ENCODE peak calls at places on chromosomes 2 and 18, in nine cellular contexts. S is mammary epithelial cell; V is PC-3; Y is psoas muscle; D is ovary; C is aorta; G is CD4-positive, alpha-beta T cell; I is stomach; Z is CD8-positive, alpha-beta T cell. U is an unnamed sample.

GRCh38 chr2:173524257-173524951 is 169.7 kb downstream of the CDCA7 start:
- DNase-seq in S (no peak), V (no peak), Y (no peak), D (no peak), C (peak), G (no peak), I (no peak), Z (no peak), U (no peak)

GRCh38 chr2:7392076-7392787 is 475.0 kb downstream of the RNF144A start:
- DNase-seq in S (peak), V (peak), Y (peak), D (no peak), C (no peak), G (no peak), I (no peak), Z (no peak), U (no peak)

GRCh38 chr2:237935740-237936452 is 30.9 kb upstream of the UBE2F start:
- DNase-seq in S (peak), V (peak), Y (no peak), D (no peak), C (no peak), G (no peak), I (no peak), Z (no peak), U (peak)

GRCh38 chr2:6780765-6781274 is 84.9 kb downstream of the CMPK2 start:
- DNase-seq in S (no peak), V (peak), Y (peak), D (peak), C (peak), G (no peak), I (peak), Z (no peak), U (no peak)

GRCh38 chr18:4074647-4075046 is 380.5 kb downstream of the DLGAP1 start:
- DNase-seq in S (peak), V (no peak), Y (no peak), D (no peak), C (no peak), G (no peak), I (no peak), Z (no peak), U (peak)

GRCh38 chr2:236938126-236938525 is 147.6 kb upstream of the COPS8 start:
- DNase-seq in S (no peak), V (no peak), Y (peak), D (no peak), C (no peak), G (no peak), I (no peak), Z (no peak), U (no peak)

GRCh38 chr18:3368193-3368592 is 81.8 kb upstream of the TGIF1 start:
- DNase-seq in S (peak), V (peak), Y (no peak), D (no peak), C (no peak), G (no peak), I (no peak), Z (no peak), U (no peak)

GRCh38 chr2:118473241-118473640 is 374.2 kb downstream of the EN1 start:
- DNase-seq in S (no peak), V (no peak), Y (no peak), D (no peak), C (no peak), G (no peak), I (no peak), Z (no peak), U (no peak)

GRCh38 chr2:159960413-159960812 is 102.0 kb downstream of the PLA2R1 start:
- DNase-seq in S (peak), V (peak), Y (no peak), D (no peak), C (no peak), G (no peak), I (no peak), Z (no peak), U (peak)

GRCh38 chr2:166240387-166241313 is 112.8 kb upstream of the SCN1A start:
- DNase-seq in S (peak), V (peak), Y (no peak), D (no peak), C (no peak), G (no peak), I (no peak), Z (no peak), U (no peak)

GRCh38 chr2:149063177-149063576 is 24.7 kb downstream of the LYPD6B start:
- DNase-seq in S (no peak), V (no peak), Y (no peak), D (no peak), C (no peak), G (no peak), I (no peak), Z (no peak), U (no peak)
- H3K27ac ChIP-seq in S (no peak), V (no peak), Y (no peak), D (no peak), C (no peak), G (no peak), I (no peak), Z (no peak), U (no peak)

DNA sequence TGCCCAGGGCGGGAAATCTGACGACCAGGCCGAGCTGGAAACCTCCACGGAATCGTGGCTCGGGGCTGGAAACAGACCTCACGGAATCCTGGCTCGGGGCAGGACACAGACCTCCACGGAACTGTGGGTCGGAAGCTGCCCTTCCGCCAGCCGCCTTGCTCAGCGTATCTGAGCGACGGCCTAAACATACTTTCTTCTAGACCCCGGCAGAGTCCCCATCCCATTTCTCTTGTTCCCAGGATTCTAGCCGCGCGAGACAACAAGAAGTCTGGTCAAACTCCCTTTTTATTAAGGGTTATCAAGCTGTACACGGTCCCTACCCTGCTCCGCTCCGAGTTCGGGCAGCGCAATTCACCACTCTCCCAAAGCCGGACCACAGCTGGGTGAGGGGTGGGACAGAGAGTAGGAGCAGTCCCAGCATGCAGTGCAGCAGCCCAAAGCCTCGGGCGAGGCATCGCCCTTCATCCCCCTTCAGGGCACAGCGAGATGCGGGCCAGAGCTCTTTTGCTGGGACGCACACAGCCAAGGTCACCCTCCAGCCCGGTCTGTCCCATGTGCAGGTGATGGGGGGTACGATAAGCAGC is 447 bp upstream of the ABCB6 start:
- DNase-seq in S (no peak), V (no peak), Y (no peak), D (peak), C (no peak), G (no peak), I (no peak), Z (no peak), U (no peak)
- H3K27ac ChIP-seq in S (no peak), V (peak), Y (peak), D (no peak), C (peak), G (no peak), I (peak), Z (peak), U (peak)

DNA sequence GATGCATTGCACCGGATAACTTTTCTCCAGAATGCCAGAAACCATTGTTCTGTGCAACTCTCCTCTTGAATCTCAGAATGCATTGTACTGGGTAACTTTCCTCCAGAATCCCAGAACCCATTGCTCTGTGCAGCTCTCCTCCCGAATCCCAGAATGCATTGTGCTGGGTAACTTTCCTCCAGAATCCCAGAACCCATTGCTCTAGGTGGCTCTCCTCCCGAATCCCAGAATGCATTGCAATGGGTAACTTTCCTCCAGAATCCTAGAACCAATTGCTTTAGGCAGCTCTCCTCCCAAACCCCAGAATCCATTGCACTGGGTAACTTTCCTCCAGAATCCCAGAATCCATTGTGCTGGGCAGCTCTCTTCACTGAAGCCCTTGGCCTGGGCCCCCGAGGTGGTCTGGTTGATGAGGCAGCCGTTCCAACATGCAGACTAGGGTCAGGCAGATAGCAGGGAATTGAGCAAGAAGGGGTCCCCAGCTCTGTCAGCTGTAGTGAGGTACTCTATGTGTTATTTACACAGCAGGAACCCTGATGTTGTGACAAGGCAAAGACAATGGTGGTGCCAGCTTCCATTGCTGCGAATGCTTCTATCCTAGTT is 9.4 kb downstream of the FOSL2 start:
- DNase-seq in S (no peak), V (no peak), Y (no peak), D (no peak), C (no peak), G (no peak), I (no peak), Z (no peak), U (no peak)
- H3K27ac ChIP-seq in S (no peak), V (no peak), Y (peak), D (no peak), C (no peak), G (no peak), I (no peak), Z (no peak), U (no peak)

GRCh38 chr18:62435435-62436031 is 87.3 kb upstream of the ZCCHC2 start:
- DNase-seq in S (no peak), V (no peak), Y (no peak), D (no peak), C (no peak), G (no peak), I (no peak), Z (no peak), U (no peak)
- H3K27ac ChIP-seq in S (no peak), V (no peak), Y (peak), D (no peak), C (no peak), G (no peak), I (no peak), Z (no peak), U (no peak)

DNA sequence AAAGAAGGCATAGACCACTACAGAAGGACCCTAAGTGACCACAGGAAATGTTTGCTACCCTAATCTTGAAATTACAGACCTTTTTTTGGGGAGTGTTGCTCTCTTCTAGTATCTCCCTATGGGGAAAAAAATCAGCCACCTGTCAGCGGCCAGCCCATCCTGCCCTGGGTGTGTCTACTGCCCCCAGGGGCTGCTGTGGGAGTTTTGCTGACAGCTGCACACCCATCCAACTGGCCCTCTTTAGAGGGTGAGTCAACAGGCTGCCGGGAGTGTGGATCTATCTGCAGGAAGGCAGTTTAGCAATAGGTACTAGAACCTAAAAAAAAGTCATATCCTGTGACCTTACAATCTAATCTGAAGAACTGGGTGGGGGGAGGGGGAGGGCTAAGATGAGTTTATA is 796 bp upstream of the DYSF start:
- DNase-seq in S (peak), V (peak), Y (peak), D (no peak), C (no peak), G (no peak), I (no peak), Z (peak), U (peak)
- H3K27ac ChIP-seq in S (no peak), V (peak), Y (peak), D (no peak), C (no peak), G (no peak), I (peak), Z (no peak), U (peak)

GRCh38 chr2:73239776-73240175 is 5.7 kb downstream of the CCT7 start:
- DNase-seq in S (no peak), V (peak), Y (no peak), D (no peak), C (no peak), G (no peak), I (no peak), Z (no peak), U (no peak)

GRCh38 chr2:73237168-73237567 is 3.1 kb downstream of the CCT7 start:
- DNase-seq in S (no peak), V (no peak), Y (no peak), D (no peak), C (no peak), G (no peak), I (no peak), Z (no peak), U (no peak)

GRCh38 chr2:73238976-73239375 is 4.9 kb downstream of the CCT7 start:
- DNase-seq in S (no peak), V (no peak), Y (no peak), D (no peak), C (no peak), G (no peak), I (no peak), Z (no peak), U (no peak)

GRCh38 chr2:73235315-73236028 is 1.4 kb downstream of the CCT7 start:
- DNase-seq in S (no peak), V (no peak), Y (no peak), D (no peak), C (no peak), G (no peak), I (no peak), Z (no peak), U (no peak)

GRCh38 chr2:73238149-73238548 is 4.0 kb downstream of the CCT7 start:
- DNase-seq in S (no peak), V (no peak), Y (no peak), D (no peak), C (no peak), G (no peak), I (no peak), Z (no peak), U (no peak)
- H3K27ac ChIP-seq in S (no peak), V (no peak), Y (peak), D (no peak), C (no peak), G (no peak), I (no peak), Z (no peak), U (no peak)

DNA sequence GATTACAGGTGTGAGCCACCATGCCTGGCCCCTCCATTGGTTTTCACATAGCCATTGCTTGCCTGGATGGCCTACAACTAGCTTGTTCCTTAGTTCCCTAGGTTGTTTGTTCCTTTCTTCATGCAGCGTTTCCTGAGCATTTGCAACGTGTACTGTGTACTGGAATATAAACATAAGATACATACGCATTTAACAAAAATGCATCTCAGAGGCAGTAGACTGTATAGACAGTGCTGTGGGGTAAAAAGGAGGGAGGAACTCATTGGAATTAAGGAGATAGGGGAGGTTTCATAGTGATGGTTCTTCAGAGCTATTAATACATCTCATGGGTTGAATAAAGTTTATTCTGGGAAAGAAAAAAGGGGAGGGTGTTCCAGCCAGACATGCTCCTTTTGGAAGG is 260.5 kb upstream of the RASGRP3 start:
- DNase-seq in S (no peak), V (no peak), Y (no peak), D (no peak), C (no peak), G (no peak), I (no peak), Z (no peak), U (no peak)
- H3K27ac ChIP-seq in S (no peak), V (no peak), Y (peak), D (no peak), C (peak), G (no peak), I (peak), Z (no peak), U (peak)

GRCh38 chr2:124915567-124915966 is 890.5 kb downstream of the CNTNAP5 start:
- DNase-seq in S (no peak), V (no peak), Y (no peak), D (no peak), C (no peak), G (no peak), I (no peak), Z (no peak), U (no peak)

GRCh38 chr2:124919296-124919695 is 894.2 kb downstream of the CNTNAP5 start:
- DNase-seq in S (no peak), V (no peak), Y (no peak), D (no peak), C (no peak), G (no peak), I (no peak), Z (no peak), U (no peak)

DNA sequence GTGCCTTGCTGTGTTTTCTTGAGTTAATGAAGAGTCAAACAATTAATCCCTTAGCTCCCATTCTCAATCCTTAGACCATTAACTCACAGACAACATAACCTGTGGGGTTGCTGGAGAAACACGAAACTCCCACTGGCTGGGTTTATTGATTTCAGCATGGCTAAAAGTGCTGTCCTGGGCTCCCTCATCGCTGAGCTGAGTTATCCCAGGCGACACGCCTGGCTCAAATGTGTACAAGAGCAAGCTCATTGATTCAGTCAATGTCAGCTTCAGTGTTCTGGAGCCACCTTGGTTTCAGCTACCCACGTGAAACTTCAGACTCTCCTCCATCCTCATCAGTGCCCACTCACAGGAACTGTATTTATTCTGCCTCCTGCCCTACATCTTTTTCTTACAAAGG is 896.1 kb downstream of the CNTNAP5 start:
- DNase-seq in S (no peak), V (no peak), Y (no peak), D (no peak), C (no peak), G (no peak), I (no peak), Z (no peak), U (no peak)
- H3K27ac ChIP-seq in S (no peak), V (no peak), Y (no peak), D (no peak), C (no peak), G (no peak), I (no peak), Z (no peak), U (no peak)

DNA sequence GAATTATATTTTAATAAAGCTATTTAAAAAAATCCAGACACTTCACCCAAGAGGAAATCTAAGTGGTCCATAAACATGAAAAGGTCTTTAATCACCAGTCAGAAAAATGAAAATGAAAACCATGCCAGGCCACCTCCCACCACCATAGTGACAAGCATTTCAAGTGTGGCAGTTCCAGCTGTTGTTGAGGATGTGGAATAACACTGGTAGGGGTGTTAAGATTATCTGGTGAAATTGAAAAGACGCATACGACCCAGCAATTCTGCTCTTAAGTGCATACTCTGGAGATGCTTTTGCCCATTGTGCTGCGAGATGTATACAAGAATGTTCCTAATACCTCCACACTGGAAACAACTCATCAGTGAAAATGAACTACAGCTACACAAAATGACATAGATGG is 82.2 kb downstream of the MSH2 start:
- DNase-seq in S (no peak), V (no peak), Y (no peak), D (no peak), C (no peak), G (no peak), I (no peak), Z (no peak), U (no peak)
- H3K27ac ChIP-seq in S (no peak), V (no peak), Y (no peak), D (no peak), C (no peak), G (no peak), I (no peak), Z (no peak), U (no peak)

U was measured in epithelial cell of prostate.